ENCODE peak calls at places on chromosomes 2 and 18, in seven cellular contexts. P is GM12865, L is BE2C, T is aorta, W is adipocyte, A is SHP77, F is nucleus accumbens. C is an unnamed sample.

GRCh38 chr2:30633039-30633438 is 174.2 kb downstream of the CAPN13 start:
- DNase-seq in P (no peak), L (no peak), T (no peak), W (no peak), A (no peak), F (no peak), C (no peak)

GRCh38 chr2:105118960-105119359 is 81.1 kb downstream of the MRPS9 start:
- DNase-seq in P (no peak), L (no peak), T (no peak), W (no peak), A (no peak), F (no peak), C (no peak)

GRCh38 chr18:28728891-28729290 is 552.0 kb upstream of the CDH2 start:
- DNase-seq in P (no peak), L (no peak), T (no peak), W (peak; percentile 30), A (no peak), F (no peak), C (no peak)

GRCh38 chr2:224103603-224104002 is 64.5 kb upstream of the SERPINE2 start:
- DNase-seq in P (no peak), L (no peak), T (no peak), W (no peak), A (no peak), F (no peak), C (no peak)

GRCh38 chr18:28175930-28176673 is 828 bp downstream of the CDH2 start:
- DNase-seq in P (no peak), L (peak; percentile 41), T (no peak), W (peak; percentile 67), A (peak; percentile 44), F (no peak), C (no peak)

GRCh38 chr2:106189764-106190468 is 4.2 kb downstream of the UXS1 start:
- DNase-seq in P (no peak), L (no peak), T (no peak), W (peak; percentile 44), A (no peak), F (no peak), C (no peak)

GRCh38 chr2:151718796-151719195 is 15.5 kb downstream of the NEB start:
- DNase-seq in P (no peak), L (no peak), T (no peak), W (no peak), A (no peak), F (no peak), C (no peak)

GRCh38 chr2:224986479-224986878 is 55.8 kb downstream of the DOCK10 start:
- DNase-seq in P (no peak), L (no peak), T (no peak), W (no peak), A (no peak), F (no peak), C (no peak)

GRCh38 chr2:173136614-173137013 is 61.0 kb downstream of the MAP3K20 start:
- DNase-seq in P (no peak), L (no peak), T (no peak), W (peak; percentile 46), A (no peak), F (no peak), C (no peak)

GRCh38 chr2:25740810-25741381 is 67.5 kb upstream of the DTNB start:
- DNase-seq in P (no peak), L (no peak), T (no peak), W (no peak), A (no peak), F (no peak), C (no peak)

GRCh38 chr2:232581725-232582124 is 31.2 kb downstream of the EIF4E2 start:
- DNase-seq in P (peak; percentile 37), L (no peak), T (no peak), W (no peak), A (no peak), F (no peak), C (no peak)

GRCh38 chr18:47323158-47323557 is 71.7 kb upstream of the SKOR2 start:
- DNase-seq in P (no peak), L (no peak), T (no peak), W (no peak), A (no peak), F (no peak), C (no peak)

GRCh38 chr2:99403524-99403923 is 66.3 kb downstream of the EIF5B start:
- DNase-seq in P (no peak), L (no peak), T (no peak), W (no peak), A (no peak), F (no peak), C (no peak)

GRCh38 chr18:59690216-59691045 is 6.8 kb downstream of the CCBE1 start:
- DNase-seq in P (no peak), L (no peak), T (no peak), W (no peak), A (no peak), F (no peak), C (no peak)

GRCh38 chr2:217952409-217952808 is 50.4 kb downstream of the TNS1 start:
- DNase-seq in P (no peak), L (peak; percentile 3), T (no peak), W (no peak), A (no peak), F (no peak), C (peak; percentile 34)

GRCh38 chr18:23245461-23245860 is 110.2 kb downstream of the CABLES1 start:
- DNase-seq in P (no peak), L (no peak), T (no peak), W (no peak), A (no peak), F (no peak), C (no peak)

GRCh38 chr2:173999272-173999671 is 34.1 kb upstream of the SP3 start:
- DNase-seq in P (no peak), L (no peak), T (peak; percentile 84), W (no peak), A (no peak), F (peak; percentile 14), C (no peak)

GRCh38 chr2:133490412-133490958 is 77.8 kb downstream of the NCKAP5 start:
- DNase-seq in P (no peak), L (no peak), T (no peak), W (no peak), A (no peak), F (no peak), C (no peak)

GRCh38 chr2:67797801-67798535 is 264.8 kb downstream of the C1D start:
- DNase-seq in P (no peak), L (no peak), T (no peak), W (peak; percentile 50), A (no peak), F (no peak), C (no peak)

GRCh38 chr18:57624988-57625387 is 3.4 kb upstream of the NARS1 start:
- DNase-seq in P (no peak), L (no peak), T (no peak), W (no peak), A (no peak), F (no peak), C (no peak)

GRCh38 chr2:11305958-11306357 is 38.5 kb downstream of the ROCK2 start:
- DNase-seq in P (no peak), L (no peak), T (no peak), W (peak; percentile 95), A (no peak), F (no peak), C (no peak)

GRCh38 chr2:135030826-135031225 is 16.4 kb downstream of the MAP3K19 start:
- DNase-seq in P (peak; percentile 16), L (no peak), T (no peak), W (peak; percentile 60), A (no peak), F (no peak), C (no peak)

GRCh38 chr2:130819915-130820861 is 16.5 kb upstream of the ARHGEF4 start:
- DNase-seq in P (no peak), L (no peak), T (peak; percentile 82), W (peak; percentile 55), A (no peak), F (peak; percentile 87), C (no peak)

GRCh38 chr2:28661589-28662001 is 90.0 kb upstream of the PPP1CB start:
- DNase-seq in P (no peak), L (peak; percentile 49), T (peak; percentile 81), W (peak; percentile 76), A (peak; percentile 68), F (no peak), C (no peak)

GRCh38 chr2:38720613-38721241 is 30.4 kb downstream of the SRSF7 start:
- DNase-seq in P (peak; percentile 85), L (peak; percentile 27), T (peak; percentile 85), W (peak; percentile 89), A (no peak), F (peak; percentile 16), C (peak; percentile 91)

GRCh38 chr2:241153616-241154015 is 3.3 kb downstream of the PPP1R7 start:
- DNase-seq in P (no peak), L (no peak), T (no peak), W (no peak), A (no peak), F (no peak), C (no peak)

GRCh38 chr2:128734521-128735295 is 416.0 kb upstream of the HS6ST1 start:
- DNase-seq in P (peak; percentile 35), L (no peak), T (no peak), W (no peak), A (no peak), F (no peak), C (no peak)

GRCh38 chr2:105540642-105541041 is 141.8 kb upstream of the FHL2 start:
- DNase-seq in P (no peak), L (no peak), T (no peak), W (no peak), A (no peak), F (no peak), C (no peak)

GRCh38 chr2:55948176-55948921 is 24.8 kb upstream of the EFEMP1 start:
- DNase-seq in P (no peak), L (no peak), T (no peak), W (peak; percentile 47), A (no peak), F (no peak), C (no peak)

GRCh38 chr2:38290332-38290731 is 86.7 kb downstream of the ATL2 start:
- DNase-seq in P (no peak), L (no peak), T (no peak), W (no peak), A (no peak), F (no peak), C (no peak)

GRCh38 chr18:3248062-3248669 is 565 bp downstream of the MYL12A start:
- DNase-seq in P (peak; percentile 56), L (no peak), T (no peak), W (peak; percentile 83), A (no peak), F (no peak), C (no peak)

GRCh38 chr2:26035110-26035728 is 1.3 kb downstream of the RAB10 start:
- DNase-seq in P (peak; percentile 22), L (no peak), T (no peak), W (peak; percentile 52), A (no peak), F (no peak), C (no peak)

GRCh38 chr2:206255003-206255402 is 19.5 kb upstream of the ZDBF2 start:
- DNase-seq in P (no peak), L (no peak), T (no peak), W (no peak), A (no peak), F (no peak), C (no peak)

GRCh38 chr2:44934521-44934961 is 7.0 kb upstream of the SIX3 start:
- DNase-seq in P (no peak), L (no peak), T (no peak), W (no peak), A (no peak), F (no peak), C (no peak)

GRCh38 chr2:30266051-30266621 is 34.8 kb downstream of the LBH start:
- DNase-seq in P (peak; percentile 46), L (no peak), T (no peak), W (no peak), A (no peak), F (no peak), C (no peak)

GRCh38 chr18:5868218-5868904 is 27.0 kb downstream of the TMEM200C start:
- DNase-seq in P (peak; percentile 86), L (peak; percentile 18), T (peak; percentile 74), W (peak; percentile 92), A (peak; percentile 33), F (peak; percentile 43), C (peak; percentile 82)

GRCh38 chr2:24052951-24053350 is 3.4 kb downstream of the FKBP1B start:
- DNase-seq in P (no peak), L (no peak), T (no peak), W (no peak), A (no peak), F (no peak), C (no peak)

GRCh38 chr2:42827647-42828486 is 35.5 kb upstream of the HAAO start:
- DNase-seq in P (peak; percentile 87), L (peak; percentile 93), T (peak; percentile 99), W (peak; percentile 96), A (peak; percentile 80), F (peak; percentile 80), C (peak; percentile 98)